ENCODE peak calls at places on chromosome 2, in four cellular contexts. Z is psoas muscle; C is effector memory CD4-positive, alpha-beta T cell; V is tibial artery. Q is an unnamed sample. For H3K4me1 and H3K36me3, the result is how much of the 10 kb centered on the place peaks cover.

GRCh38 chr2:317501-318424 is 29.9 kb upstream of the ALKAL2 start:
- DNase-seq in Z (no peak), C (no peak), V (no peak), Q (no peak)

GRCh38 chr2:95329401-95329800 is 32.3 kb downstream of the KCNIP3 start:
- DNase-seq in Z (no peak), C (no peak), V (no peak), Q (no peak)

GRCh38 chr2:148719195-148719749 is 74.7 kb downstream of the EPC2 start:
- DNase-seq in Z (no peak), C (no peak), V (no peak), Q (no peak)

GRCh38 chr2:60925994-60926750 is 44.8 kb downstream of the REL start:
- DNase-seq in Z (no peak), C (no peak), V (no peak), Q (no peak)

GRCh38 chr2:98768765-98769476 is 38.0 kb upstream of the MGAT4A start:
- DNase-seq in Z (no peak), C (no peak), V (no peak), Q (no peak)

GRCh38 chr2:54699665-54700064 is 23.8 kb upstream of the EML6 start:
- DNase-seq in Z (no peak), C (no peak), V (no peak), Q (no peak)

GRCh38 chr2:12533337-12533736 is 183.4 kb upstream of the TRIB2 start:
- DNase-seq in Z (no peak), C (no peak), V (no peak), Q (no peak)

GRCh38 chr2:45289018-45289417 is 279.8 kb upstream of the SIX2 start:
- DNase-seq in Z (no peak), C (no peak), V (no peak), Q (no peak)

GRCh38 chr2:112627060-112628040 is 18.4 kb upstream of the SLC20A1 start:
- DNase-seq in Z (peak), C (no peak), V (peak), Q (no peak)

GRCh38 chr2:182615036-182615435 is 101.0 kb upstream of the DNAJC10 start:
- DNase-seq in Z (no peak), C (no peak), V (no peak), Q (no peak)

GRCh38 chr2:131010566-131010965 is 82.7 kb downstream of the FAM168B start:
- DNase-seq in Z (no peak), C (no peak), V (no peak), Q (no peak)

GRCh38 chr2:48607307-48608014 is 10.2 kb upstream of the GTF2A1L start:
- DNase-seq in Z (no peak), C (no peak), V (no peak), Q (no peak)

GRCh38 chr2:207683879-207684627 is 27.4 kb upstream of the CCNYL1 start:
- DNase-seq in Z (no peak), C (no peak), V (no peak), Q (no peak)

GRCh38 chr2:228767196-228767595 is 503.9 kb downstream of the PID1 start:
- DNase-seq in Z (no peak), C (no peak), V (no peak), Q (no peak)

GRCh38 chr2:48448274-48449061 is 81.5 kb upstream of the STON1 start:
- DNase-seq in Z (no peak), C (no peak), V (no peak), Q (peak)

GRCh38 chr2:200309296-200309846 is 2.9 kb downstream of the SPATS2L start:
- DNase-seq in Z (no peak), C (no peak), V (no peak), Q (no peak)

GRCh38 chr2:27708257-27708654 is 44.6 kb downstream of the SLC4A1AP start:
- DNase-seq in Z (no peak), C (no peak), V (no peak), Q (no peak)
- H3K4me1 ChIP-seq in Z (under half), C (under half), V (half or more), Q (under half)

GRCh38 chr2:219784178-219784577 is 156.7 kb downstream of the SLC4A3 start:
- DNase-seq in Z (no peak), C (no peak), V (no peak), Q (no peak)
- H3K36me3 ChIP-seq in Z (under half), C (under half), V (under half), Q (under half)

GRCh38 chr2:9207641-9208301 is 1.2 kb downstream of the ASAP2 start:
- DNase-seq in Z (no peak), C (no peak), V (no peak), Q (no peak)

GRCh38 chr2:9212661-9213411 is 6.2 kb downstream of the ASAP2 start:
- DNase-seq in Z (no peak), C (no peak), V (no peak), Q (no peak)

GRCh38 chr2:9212010-9212638 is 5.5 kb downstream of the ASAP2 start:
- DNase-seq in Z (no peak), C (no peak), V (no peak), Q (no peak)

GRCh38 chr2:9211496-9211895 is 4.9 kb downstream of the ASAP2 start:
- DNase-seq in Z (no peak), C (no peak), V (no peak), Q (no peak)

DNA sequence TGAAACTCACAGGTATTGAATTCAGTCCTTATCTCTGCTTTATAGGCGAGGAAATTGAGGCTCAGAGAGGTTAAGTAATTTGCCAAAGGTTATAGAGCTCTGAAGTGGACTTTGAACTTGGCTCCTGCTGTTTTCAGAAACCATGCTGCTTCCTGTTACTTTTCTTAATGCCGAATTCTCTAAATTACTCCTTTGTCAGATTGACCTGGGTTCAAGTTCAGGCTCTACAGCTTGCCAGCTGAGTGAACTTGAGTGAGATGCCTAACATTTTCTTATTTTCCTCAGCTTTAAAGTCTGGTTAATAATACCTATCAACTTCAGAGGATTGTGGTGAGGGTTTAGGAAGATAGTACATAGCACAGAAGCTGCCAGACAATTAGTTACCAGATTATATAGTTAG is 3.4 kb downstream of the ASAP2 start:
- DNase-seq in Z (no peak), C (no peak), V (no peak), Q (no peak)
- H3K4me1 ChIP-seq in Z (under half), C (under half), V (half or more), Q (under half)

GRCh38 chr2:239107936-239108335 is 260.1 kb downstream of the TWIST2 start:
- DNase-seq in Z (no peak), C (no peak), V (no peak), Q (no peak)
- H3K36me3 ChIP-seq in Z (under half), C (half or more), V (half or more), Q (under half)

GRCh38 chr2:65370387-65371093 is 61.9 kb downstream of the SPRED2 start:
- DNase-seq in Z (no peak), C (no peak), V (no peak), Q (no peak)

GRCh38 chr2:65368464-65368863 is 63.9 kb downstream of the SPRED2 start:
- DNase-seq in Z (no peak), C (no peak), V (no peak), Q (no peak)

GRCh38 chr2:65369574-65369973 is 62.8 kb downstream of the SPRED2 start:
- DNase-seq in Z (no peak), C (no peak), V (no peak), Q (no peak)

GRCh38 chr2:65371094-65371474 is 61.3 kb downstream of the SPRED2 start:
- DNase-seq in Z (no peak), C (no peak), V (no peak), Q (no peak)

DNA sequence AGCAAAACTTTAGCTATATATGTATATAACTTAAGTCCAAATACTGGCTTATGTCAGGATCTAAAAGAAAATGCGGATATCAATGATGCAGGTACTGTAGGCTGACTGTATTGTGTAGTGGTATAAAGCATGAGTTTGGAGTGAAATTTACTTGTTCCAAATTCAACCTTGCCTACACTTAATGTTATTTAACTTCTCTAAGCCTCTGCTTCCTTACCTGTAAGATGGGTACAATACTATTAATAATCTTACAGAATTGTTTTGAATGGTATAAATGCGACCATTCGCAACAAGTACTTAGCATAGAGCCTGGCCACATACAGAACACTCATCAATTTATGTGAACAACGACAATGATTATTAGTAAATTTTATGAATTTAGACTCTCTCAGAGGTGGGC is 62.4 kb downstream of the SPRED2 start:
- DNase-seq in Z (no peak), C (no peak), V (no peak), Q (no peak)
- H3K4me1 ChIP-seq in Z (under half), C (under half), V (under half), Q (under half)

GRCh38 chr2:88582030-88582429 is 45.2 kb downstream of the EIF2AK3 start:
- DNase-seq in Z (no peak), C (no peak), V (no peak), Q (no peak)
- H3K36me3 ChIP-seq in Z (under half), C (under half), V (half or more), Q (half or more)

GRCh38 chr2:121740973-121741372 is 4.3 kb upstream of the NIFK start:
- DNase-seq in Z (no peak), C (no peak), V (no peak), Q (no peak)
- H3K4me1 ChIP-seq in Z (under half), C (under half), V (under half), Q (under half)

GRCh38 chr2:201730651-201731280 is 32.3 kb upstream of the MPP4 start:
- DNase-seq in Z (no peak), C (no peak), V (no peak), Q (no peak)

GRCh38 chr2:201735486-201735885 is 37.0 kb upstream of the MPP4 start:
- DNase-seq in Z (no peak), C (no peak), V (no peak), Q (no peak)

GRCh38 chr2:201734111-201734510 is 35.7 kb upstream of the MPP4 start:
- DNase-seq in Z (no peak), C (no peak), V (no peak), Q (no peak)

GRCh38 chr2:201733544-201733943 is 35.1 kb upstream of the MPP4 start:
- DNase-seq in Z (no peak), C (no peak), V (no peak), Q (no peak)
- H3K36me3 ChIP-seq in Z (under half), C (under half), V (half or more), Q (under half)

Q was measured in naive thymus-derived CD4-positive, alpha-beta T cell.